ENCODE peak calls at places on chromosomes 12 and 14, in seven cellular contexts. Q is fibroblast of villous mesenchyme; D is CD8-positive, alpha-beta T cell; T is uterus; E is PC-9; Y is BJ; B is psoas muscle. V is an unnamed sample.

GRCh38 chr14:26008290-26008689 is 589.5 kb downstream of the NOVA1 start:
- DNase-seq in D (no peak), Y (no peak), B (no peak), E (no peak), Q (peak; percentile 1), T (no peak), V (peak; percentile 45)

GRCh38 chr14:104694991-104695659 is 5.7 kb downstream of the INF2 start:
- DNase-seq in D (peak; percentile 45), E (peak; percentile 82), Q (no peak), Y (no peak), B (no peak), T (no peak), V (no peak)

GRCh38 chr14:98227000-98227726 is 1044.8 kb downstream of the BCL11B start:
- DNase-seq in Q (no peak), Y (no peak), E (no peak), B (no peak), T (no peak), D (no peak), V (no peak)

GRCh38 chr12:77682488-77682887 is 148.2 kb upstream of the NAV3 start:
- DNase-seq in Q (no peak), B (no peak), Y (no peak), D (no peak), T (no peak), E (no peak), V (no peak)

GRCh38 chr12:84128117-84128991 is 784.2 kb downstream of the SLC6A15 start:
- DNase-seq in T (no peak), Q (no peak), Y (no peak), B (no peak), D (no peak), E (peak; percentile 14), V (no peak)

GRCh38 chr14:74038015-74038859 is 19.1 kb downstream of the BBOF1 start:
- DNase-seq in Q (peak; percentile 75), Y (no peak), D (no peak), T (no peak), E (no peak), B (no peak), V (peak; percentile 78)

GRCh38 chr12:50057000-50057841 is at the start of gene ASIC1:
- DNase-seq in B (peak; percentile 77), E (peak; percentile 59), Q (peak; percentile 81), Y (no peak), D (peak; percentile 52), T (peak; percentile 72), V (peak; percentile 67)

GRCh38 chr14:101349108-101349507 is 212.2 kb upstream of the DIO3 start:
- DNase-seq in Y (no peak), E (no peak), Q (no peak), T (no peak), D (no peak), B (no peak), V (no peak)

DNA sequence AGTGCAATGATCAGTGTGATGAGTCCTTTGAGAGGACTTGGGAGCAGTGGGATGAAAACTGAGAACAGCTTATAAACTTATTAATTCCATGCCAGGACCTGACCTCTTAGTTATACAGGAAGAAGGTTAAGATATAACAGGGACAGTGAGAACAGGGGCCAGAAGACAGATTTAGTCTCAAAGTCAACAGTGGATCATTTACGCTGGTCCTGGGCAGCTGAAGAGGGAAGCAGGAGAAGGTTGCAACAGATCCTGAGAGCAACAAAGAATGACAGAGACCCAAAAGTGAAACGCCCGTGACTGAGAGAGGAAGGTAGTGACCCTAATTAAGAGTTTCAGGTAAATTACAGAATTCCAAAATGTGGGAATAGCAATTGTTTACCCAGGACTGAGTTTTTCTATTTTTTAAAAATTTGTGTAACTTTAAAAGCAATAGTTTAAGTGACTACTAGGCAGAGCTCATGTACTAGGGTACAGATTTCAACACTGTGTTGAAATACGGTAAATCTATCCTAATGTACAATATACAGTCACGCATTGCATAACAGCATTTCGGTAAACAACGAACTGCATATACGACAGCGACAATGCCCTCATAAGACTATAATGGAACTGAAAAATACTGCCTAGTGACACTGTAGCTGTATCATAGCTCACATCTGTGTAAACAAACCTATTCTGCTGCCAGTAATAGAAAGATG is 77.7 kb upstream of the GNPNAT1 start:
- DNase-seq in B (no peak), Y (no peak), E (no peak), T (no peak), Q (no peak), D (no peak), V (no peak)
- H3K4me3 ChIP-seq in B (no peak overlapping the region), Y (no peak overlapping the region), E (no peak overlapping the region), T (no peak overlapping the region), Q (no peak overlapping the region), D (no peak overlapping the region), V (no peak overlapping the region)

DNA sequence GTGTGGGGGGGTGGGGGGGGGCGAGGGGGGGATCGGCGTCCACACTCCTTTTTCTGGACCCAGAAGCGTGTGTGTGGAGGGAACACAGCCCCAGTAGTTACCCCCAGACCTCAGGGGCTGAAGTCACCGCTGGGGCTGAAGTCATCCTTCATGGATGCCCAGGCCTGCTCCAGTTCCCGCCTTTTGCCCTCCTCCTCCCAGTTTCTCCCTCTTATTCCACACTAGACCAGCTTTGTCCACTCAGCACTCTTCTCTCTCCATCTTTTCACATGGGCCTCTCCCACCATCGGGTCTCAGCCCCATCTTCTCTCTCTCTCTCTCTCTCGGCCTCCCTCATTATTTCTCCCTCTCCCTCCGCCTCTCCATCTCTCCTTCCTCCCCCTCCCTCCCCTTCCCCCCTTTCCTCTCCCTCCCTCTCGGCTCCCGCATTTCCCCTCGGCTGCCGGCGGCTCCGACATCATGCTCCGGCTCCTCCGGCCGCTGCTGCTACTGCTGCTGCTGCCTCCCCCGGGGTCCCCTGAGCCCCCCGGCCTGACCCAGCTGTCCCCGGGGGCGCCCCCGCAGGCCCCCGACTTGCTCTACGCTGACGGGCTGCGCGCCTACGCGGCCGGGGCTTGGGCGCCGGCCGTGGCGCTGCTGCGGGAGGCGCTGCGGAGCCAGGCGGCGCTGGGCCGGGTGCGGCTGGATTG is at the start of gene P3H3:
- DNase-seq in Y (no peak), E (no peak), B (peak; percentile 39), T (peak; percentile 69), Q (peak; percentile 49), D (peak; percentile 19), V (peak; percentile 39)
- TF ChIP-seq CTCF in Y (no peak), E (no peak), B (no peak), T (no peak), Q (no peak), D (no peak), V (no peak)

GRCh38 chr12:54217309-54217661 is 28.5 kb upstream of the SMUG1 start:
- DNase-seq in Y (no peak), T (no peak), E (no peak), B (no peak), Q (no peak), D (no peak), V (no peak)

GRCh38 chr12:54216580-54217308 is 28.0 kb upstream of the SMUG1 start:
- DNase-seq in B (peak; percentile 67), E (peak; percentile 74), Q (peak; percentile 80), Y (no peak), D (peak; percentile 85), T (peak; percentile 68), V (peak; percentile 83)

GRCh38 chr12:54215990-54216579 is 27.3 kb upstream of the SMUG1 start:
- DNase-seq in E (no peak), D (peak; percentile 44), T (no peak), B (no peak), Q (no peak), Y (no peak), V (no peak)

GRCh38 chr12:54213084-54213483 is 24.3 kb upstream of the SMUG1 start:
- DNase-seq in T (no peak), D (no peak), E (no peak), Y (no peak), B (no peak), Q (no peak), V (no peak)

GRCh38 chr12:54214553-54215374 is 26.0 kb upstream of the SMUG1 start:
- DNase-seq in B (peak; percentile 87), T (peak; percentile 72), Y (peak; percentile 29), E (peak; percentile 88), D (peak; percentile 92), Q (peak; percentile 91), V (peak; percentile 93)
- H3K4me3 ChIP-seq in B (peak overlapping the region; percentile 48), T (no peak overlapping the region), Y (peak overlapping the region; percentile 7), E (peak overlapping the region; percentile 53), D (peak overlapping the region; percentile 47), Q (peak overlapping the region; percentile 44), V (peak overlapping the region; percentile 37)

DNA sequence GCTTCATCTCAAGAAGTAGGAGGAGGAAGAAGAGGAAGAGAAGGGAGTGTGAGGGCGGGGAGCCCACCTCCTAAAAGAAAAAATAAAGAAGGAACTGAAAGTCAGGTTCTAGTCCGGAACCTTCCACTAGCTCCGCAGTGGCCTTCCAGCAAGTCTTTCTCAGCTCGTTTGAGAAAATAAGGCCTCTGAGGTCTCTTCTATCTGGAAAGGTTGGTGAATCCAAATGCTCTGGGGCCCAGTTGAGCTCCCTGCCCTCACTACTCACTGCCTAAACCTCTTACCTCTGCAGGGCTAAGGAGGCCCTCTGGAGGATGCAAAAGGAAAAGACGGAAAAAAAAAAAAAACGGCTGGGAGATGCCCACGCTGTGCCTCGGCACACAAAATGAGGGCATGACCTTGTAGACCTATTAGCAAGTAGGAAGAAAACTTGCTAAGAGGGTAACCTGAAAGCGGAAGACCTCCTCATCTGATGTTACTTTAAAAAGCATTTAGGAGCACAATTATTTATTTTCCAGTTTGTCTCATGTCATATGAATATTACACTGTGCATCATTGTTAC is 35.9 kb downstream of the FBLN5 start:
- DNase-seq in T (no peak), B (no peak), D (peak; percentile 43), E (no peak), Q (peak; percentile 42), Y (no peak), V (peak; percentile 74)
- TF ChIP-seq CTCF in T (peak; percentile 22), B (peak; percentile 14), D (peak; percentile 56), E (peak; percentile 68), Q (peak; percentile 59), Y (peak; percentile 46), V (peak; percentile 81)

V was measured in choroid plexus epithelial cell.